ENCODE peak calls at places on chromosome 21, in six cellular contexts. B is fibroblast of pulmonary artery, C is spleen, V is GM23338, U is choroid plexus epithelial cell, E is IMR-90. Z is an unnamed sample.

GRCh38 chr21:46596201-46596600 is 8.7 kb downstream of the S100B start:
- DNase-seq in B (no peak), C (no peak), V (no peak), U (no peak), E (no peak), Z (no peak)

GRCh38 chr21:46111857-46112730 is 14.2 kb downstream of the COL6A2 start:
- DNase-seq in B (no peak), C (peak; percentile 61), V (no peak), U (no peak), E (no peak), Z (peak; percentile 84)

GRCh38 chr21:38596264-38597042 is 98.2 kb upstream of the ERG start:
- DNase-seq in B (no peak), C (no peak), V (no peak), U (peak; percentile 5), E (no peak), Z (no peak)

GRCh38 chr21:22076471-22076870 is 1078.3 kb downstream of the NCAM2 start:
- DNase-seq in B (no peak), C (no peak), V (peak; percentile 39), U (no peak), E (no peak), Z (no peak)

GRCh38 chr21:19508442-19508841 is 1104.9 kb upstream of the TMPRSS15 start:
- DNase-seq in B (no peak), C (no peak), V (no peak), U (no peak), E (no peak), Z (no peak)

GRCh38 chr21:21714396-21714795 is 716.2 kb downstream of the NCAM2 start:
- DNase-seq in B (peak; percentile 68), C (no peak), V (no peak), U (peak; percentile 84), E (peak; percentile 82), Z (no peak)

GRCh38 chr21:36207577-36208320 is 51.1 kb downstream of the DOP1B start:
- DNase-seq in B (peak; percentile 25), C (no peak), V (no peak), U (peak; percentile 51), E (peak; percentile 81), Z (no peak)

GRCh38 chr21:42474043-42474831 is 21.8 kb downstream of the RSPH1 start:
- DNase-seq in B (peak; percentile 18), C (no peak), V (peak; percentile 67), U (peak; percentile 15), E (no peak), Z (peak; percentile 56)

GRCh38 chr21:39837861-39838359 is 29.3 kb upstream of the PCP4 start:
- DNase-seq in B (no peak), C (no peak), V (no peak), U (no peak), E (no peak), Z (no peak)

GRCh38 chr21:45989355-45990048 is 7.9 kb downstream of the COL6A1 start:
- DNase-seq in B (no peak), C (peak; percentile 69), V (no peak), U (no peak), E (no peak), Z (no peak)

GRCh38 chr21:22311741-22312462 is 1313.7 kb downstream of the NCAM2 start:
- DNase-seq in B (no peak), C (no peak), V (no peak), U (no peak), E (no peak), Z (no peak)

GRCh38 chr21:31108969-31109368 is 70.7 kb upstream of the KRTAP19-8 start:
- DNase-seq in B (peak; percentile 36), C (no peak), V (peak; percentile 69), U (peak; percentile 57), E (peak; percentile 20), Z (no peak)

GRCh38 chr21:31220567-31220966 is 123.5 kb downstream of the TIAM1 start:
- DNase-seq in B (peak; percentile 35), C (no peak), V (no peak), U (no peak), E (peak; percentile 24), Z (no peak)

GRCh38 chr21:43209575-43210453 is 41.0 kb downstream of the CRYAA start:
- DNase-seq in B (peak; percentile 87), C (peak; percentile 64), V (no peak), U (peak; percentile 76), E (peak; percentile 81), Z (peak; percentile 80)

GRCh38 chr21:20999567-21000169 is 1.5 kb downstream of the NCAM2 start:
- DNase-seq in B (peak; percentile 71), C (no peak), V (peak; percentile 72), U (peak; percentile 76), E (peak; percentile 49), Z (no peak)

GRCh38 chr21:18517905-18518566 is 114.5 kb upstream of the TMPRSS15 start:
- DNase-seq in B (no peak), C (no peak), V (no peak), U (no peak), E (no peak), Z (no peak)

GRCh38 chr21:32190491-32191144 is 88.2 kb downstream of the MIS18A start:
- DNase-seq in B (no peak), C (no peak), V (no peak), U (no peak), E (no peak), Z (peak; percentile 53)

GRCh38 chr21:19607983-19608668 is 1204.5 kb upstream of the TMPRSS15 start:
- DNase-seq in B (peak; percentile 28), C (no peak), V (peak; percentile 33), U (peak; percentile 65), E (no peak), Z (no peak)

GRCh38 chr21:46456750-46457149 is 1.9 kb upstream of the DIP2A start:
- DNase-seq in B (no peak), C (no peak), V (no peak), U (no peak), E (no peak), Z (no peak)

GRCh38 chr21:14321042-14321441 is 61.9 kb downstream of the HSPA13 start:
- DNase-seq in B (peak; percentile 1), C (no peak), V (no peak), U (peak; percentile 40), E (peak; percentile 0), Z (no peak)

GRCh38 chr21:30257773-30258172 is 25.0 kb downstream of the KRTAP24-1 start:
- DNase-seq in B (peak; percentile 78), C (no peak), V (peak; percentile 92), U (peak; percentile 81), E (no peak), Z (no peak)

GRCh38 chr21:45596704-45597318 is 46.7 kb upstream of the PCBP3 start:
- DNase-seq in B (peak; percentile 52), C (peak; percentile 94), V (peak; percentile 91), U (peak; percentile 54), E (peak; percentile 28), Z (no peak)

GRCh38 chr21:46159841-46160562 is 4.6 kb upstream of the FTCD start:
- DNase-seq in B (no peak), C (no peak), V (no peak), U (no peak), E (no peak), Z (peak; percentile 78)

GRCh38 chr21:36613064-36613463 is 85.9 kb upstream of the SIM2 start:
- DNase-seq in B (no peak), C (no peak), V (no peak), U (peak; percentile 74), E (peak; percentile 79), Z (no peak)

GRCh38 chr21:28601708-28602107 is 391.0 kb downstream of the LTN1 start:
- DNase-seq in B (peak; percentile 66), C (no peak), V (no peak), U (no peak), E (peak; percentile 31), Z (no peak)

GRCh38 chr21:25835397-25835796 is 100.6 kb downstream of the GABPA start:
- DNase-seq in B (peak; percentile 4), C (no peak), V (no peak), U (no peak), E (no peak), Z (no peak)

GRCh38 chr21:37032877-37033471 is 26.5 kb downstream of the RIPPLY3 start:
- DNase-seq in B (peak; percentile 53), C (no peak), V (no peak), U (peak; percentile 81), E (peak; percentile 81), Z (no peak)

GRCh38 chr21:45873418-45873817 is 108.2 kb upstream of the COL6A1 start:
- DNase-seq in B (no peak), C (no peak), V (no peak), U (no peak), E (no peak), Z (no peak)

GRCh38 chr21:25441835-25442234 is 165.4 kb downstream of the MRPL39 start:
- DNase-seq in B (no peak), C (no peak), V (no peak), U (no peak), E (no peak), Z (no peak)

GRCh38 chr21:25626752-25627151 is 12.3 kb upstream of the JAM2 start:
- DNase-seq in B (peak; percentile 9), C (no peak), V (no peak), U (peak; percentile 30), E (no peak), Z (no peak)

GRCh38 chr21:38831526-38832467 is 26.1 kb downstream of the ETS2 start:
- DNase-seq in B (peak; percentile 100), C (no peak), V (no peak), U (peak; percentile 99), E (peak; percentile 98), Z (peak; percentile 49)

GRCh38 chr21:34077888-34078287 is 4.5 kb downstream of the MRPS6 start:
- DNase-seq in B (no peak), C (no peak), V (no peak), U (no peak), E (no peak), Z (no peak)
- TF ChIP-seq CTCF in B (no peak), C (no peak), V (no peak), U (no peak), E (no peak), Z (no peak)

DNA sequence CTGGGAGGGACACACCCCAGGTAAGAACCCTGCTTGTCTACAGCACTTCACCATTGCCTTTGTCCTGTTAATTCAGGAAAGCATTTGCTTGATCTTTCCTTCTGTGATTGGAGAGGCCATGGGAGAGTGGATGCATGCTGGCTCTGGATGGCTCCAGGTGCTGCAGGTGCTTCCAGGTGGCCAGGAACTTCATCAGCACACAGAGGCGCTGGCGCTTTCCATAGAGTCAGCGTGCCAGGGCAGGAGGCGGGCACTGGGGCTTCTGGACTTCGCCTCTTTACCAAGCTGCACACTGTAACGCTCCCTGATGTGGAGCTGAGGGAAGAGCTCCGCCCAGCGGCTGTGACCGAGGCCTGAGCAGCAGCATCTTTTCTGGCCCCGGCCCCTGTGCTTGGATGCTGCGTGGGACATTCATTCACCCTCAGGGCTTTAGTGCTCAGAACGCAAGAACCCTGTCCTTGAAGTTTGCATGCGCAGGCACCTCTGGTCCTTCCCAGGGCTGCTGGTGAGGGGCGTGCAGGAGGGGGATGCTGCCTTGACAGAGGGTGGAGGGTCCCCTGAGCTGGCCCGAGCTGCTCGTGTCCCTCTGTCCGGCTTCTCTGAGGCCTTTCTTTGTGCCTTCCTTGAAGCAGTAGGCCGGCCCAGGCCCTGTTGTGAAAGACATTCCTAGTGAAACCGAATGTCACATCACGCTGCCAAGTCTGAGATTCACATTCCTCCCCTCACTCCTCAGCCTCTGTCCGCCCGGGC is 1.6 kb upstream of the MX2 start:
- DNase-seq in B (peak; percentile 53), C (peak; percentile 80), V (peak; percentile 49), U (peak; percentile 15), E (peak; percentile 26), Z (peak; percentile 76)
- TF ChIP-seq CTCF in B (no peak), C (no peak), V (peak; percentile 27), U (no peak), E (no peak), Z (no peak)

GRCh38 chr21:44509539-44509938 is 30.5 kb downstream of the KRTAP10-1 start:
- DNase-seq in B (no peak), C (no peak), V (no peak), U (no peak), E (no peak), Z (no peak)
- TF ChIP-seq CTCF in B (no peak), C (no peak), V (no peak), U (no peak), E (no peak), Z (no peak)

GRCh38 chr21:27564684-27565280 is 597.9 kb upstream of the ADAMTS5 start:
- DNase-seq in B (peak; percentile 75), C (no peak), V (peak; percentile 58), U (peak; percentile 83), E (peak; percentile 70), Z (no peak)
- TF ChIP-seq CTCF in B (peak; percentile 79), C (peak; percentile 46), V (peak; percentile 93), U (peak; percentile 78), E (peak; percentile 70), Z (peak; percentile 84)

Z was measured in osteocyte.